ENCODE peak calls at places on chromosomes 7 and 10, in ten cellular contexts. B is endothelial cell of umbilical vein, G is NB4, W is heart left ventricle, Y is adrenal gland, E is Peyer's patch, C is uterus, U is lower leg skin, P is esophagus squamous epithelium, N is IMR-90. Q is an unnamed sample.

GRCh38 chr10:131888186-131888604 is 12.6 kb upstream of the PPP2R2D start:
- DNase-seq in G (peak; percentile 24), E (no peak), U (no peak), C (no peak), N (no peak), W (no peak), Y (no peak), P (no peak), B (no peak), Q (no peak)

GRCh38 chr10:132535065-132535651 is 2.4 kb upstream of the INPP5A start:
- DNase-seq in B (no peak), W (no peak), C (peak; percentile 18), P (no peak), U (no peak), E (peak; percentile 48), N (no peak), G (no peak), Y (peak; percentile 19), Q (no peak)

GRCh38 chr7:127114739-127115265 is 137.9 kb downstream of the GRM8 start:
- DNase-seq in P (no peak), C (no peak), W (no peak), B (no peak), N (no peak), G (peak; percentile 57), U (no peak), E (no peak), Y (no peak), Q (no peak)

GRCh38 chr7:77651544-77652162 is 44.6 kb upstream of the RSBN1L start:
- DNase-seq in Y (no peak), N (peak; percentile 47), C (peak; percentile 25), W (no peak), U (no peak), B (peak; percentile 54), P (no peak), G (peak; percentile 72), E (peak; percentile 59), Q (no peak)

GRCh38 chr7:17298840-17299476 is 506 bp downstream of the AHR start:
- DNase-seq in P (no peak), W (peak; percentile 48), B (no peak), C (peak; percentile 23), U (peak; percentile 51), G (peak; percentile 68), Y (peak; percentile 60), N (peak; percentile 12), E (peak; percentile 77), Q (no peak)

GRCh38 chr10:14487511-14487909 is 156.8 kb upstream of the FRMD4A start:
- DNase-seq in Y (no peak), G (no peak), E (no peak), P (no peak), C (no peak), U (no peak), W (no peak), N (peak; percentile 84), B (peak; percentile 20), Q (no peak)

GRCh38 chr10:77311186-77311585 is 326.4 kb downstream of the KCNMA1 start:
- DNase-seq in Y (no peak), W (no peak), E (no peak), N (no peak), B (no peak), G (peak; percentile 6), P (no peak), C (no peak), U (no peak), Q (no peak)

GRCh38 chr7:105759670-105760548 is 116.5 kb downstream of the ATXN7L1 start:
- DNase-seq in W (peak; percentile 41), B (peak; percentile 64), G (peak; percentile 38), C (peak; percentile 69), P (no peak), N (peak; percentile 71), U (peak; percentile 26), Y (peak; percentile 55), E (peak; percentile 78), Q (no peak)

GRCh38 chr10:45008524-45009161 is 7.9 kb downstream of the ZNF22 start:
- DNase-seq in W (no peak), E (no peak), G (peak; percentile 93), C (peak; percentile 58), B (peak; percentile 94), U (no peak), P (no peak), Y (peak; percentile 47), N (peak; percentile 89), Q (peak; percentile 31)

GRCh38 chr10:30736685-30737232 is 107.2 kb upstream of the LYZL2 start:
- DNase-seq in B (peak; percentile 85), E (peak; percentile 54), Y (no peak), C (peak; percentile 74), N (peak; percentile 100), P (no peak), U (peak; percentile 67), W (no peak), G (peak; percentile 86), Q (peak; percentile 82)

GRCh38 chr7:156479596-156479995 is 161.0 kb upstream of the RNF32 start:
- DNase-seq in B (no peak), U (no peak), C (no peak), E (no peak), P (no peak), W (no peak), Y (no peak), N (no peak), G (peak; percentile 77), Q (no peak)

GRCh38 chr7:151992375-151992774 is 33.1 kb upstream of the GALNT11 start:
- DNase-seq in N (no peak), U (peak; percentile 51), Y (peak; percentile 55), P (no peak), W (peak; percentile 36), B (peak; percentile 4), C (peak; percentile 18), E (peak; percentile 64), G (peak; percentile 77), Q (peak; percentile 27)

GRCh38 chr10:3251172-3251571 is 78.6 kb upstream of the PITRM1 start:
- DNase-seq in Y (no peak), P (no peak), N (no peak), U (no peak), C (no peak), E (peak; percentile 22), W (no peak), B (no peak), G (peak; percentile 25), Q (no peak)

GRCh38 chr10:28796606-28797512 is 119.5 kb downstream of the BAMBI start:
- DNase-seq in B (no peak), Y (peak; percentile 84), E (peak; percentile 58), W (peak; percentile 79), P (no peak), G (no peak), C (peak; percentile 76), U (no peak), N (peak; percentile 83), Q (no peak)

DNA sequence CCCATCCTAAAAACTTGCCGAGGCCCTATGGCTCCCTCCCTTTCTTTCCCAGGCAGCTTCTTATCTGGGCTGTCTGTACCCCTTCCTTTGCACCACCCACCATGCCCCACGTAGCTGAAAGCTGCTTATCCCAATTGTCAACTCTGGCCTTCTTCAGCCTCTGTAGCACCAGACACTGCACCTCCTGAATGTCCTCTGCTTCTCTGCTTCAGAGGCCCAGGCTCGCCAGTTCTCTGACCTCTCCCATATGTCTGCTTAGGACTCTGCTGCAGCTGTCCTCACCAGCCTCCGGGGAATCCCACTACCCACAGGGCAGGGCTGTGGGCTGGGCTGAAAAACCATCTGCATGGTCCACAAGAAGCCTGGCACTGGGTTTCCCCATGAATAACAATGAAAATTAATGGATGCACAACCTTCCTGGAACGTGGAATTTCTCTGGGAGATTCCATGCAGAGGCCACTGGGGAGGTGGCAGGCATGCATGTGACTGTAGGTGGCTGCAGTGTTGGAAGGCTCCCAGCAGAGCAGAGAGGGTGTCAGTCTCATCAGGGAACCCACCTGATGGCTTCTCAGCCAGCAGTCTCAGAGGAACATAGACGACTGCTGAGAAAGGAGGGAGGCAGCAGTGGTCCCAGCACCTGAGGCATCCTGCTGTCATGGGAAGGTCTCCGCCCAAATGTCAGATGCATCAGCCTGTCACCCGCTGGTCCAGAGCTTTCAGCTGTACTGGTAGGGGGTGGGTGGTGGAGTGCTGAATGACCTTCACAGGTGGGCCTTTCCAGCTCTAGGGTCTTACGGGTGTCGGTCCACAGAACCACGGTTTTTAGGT is 16.8 kb upstream of the SH2D4B start:
- DNase-seq in B (no peak), Y (no peak), G (no peak), E (no peak), W (no peak), P (no peak), C (no peak), U (no peak), N (no peak), Q (no peak)
- TF ChIP-seq POLR2A in B (peak; percentile 19), Y (no peak), G (no peak), E (no peak), W (no peak), P (no peak), C (no peak), U (no peak), N (no peak), Q (no peak)

GRCh38 chr7:100016209-100016901 is 959 bp downstream of the ZKSCAN1 start:
- DNase-seq in G (peak; percentile 17), Y (no peak), U (no peak), P (no peak), E (peak; percentile 44), W (no peak), N (no peak), C (no peak), B (peak; percentile 63), Q (no peak)
- TF ChIP-seq POLR2A in G (no peak), Y (peak; percentile 59), U (no peak), P (no peak), E (no peak), W (no peak), N (peak; percentile 75), C (no peak), B (no peak), Q (no peak)

DNA sequence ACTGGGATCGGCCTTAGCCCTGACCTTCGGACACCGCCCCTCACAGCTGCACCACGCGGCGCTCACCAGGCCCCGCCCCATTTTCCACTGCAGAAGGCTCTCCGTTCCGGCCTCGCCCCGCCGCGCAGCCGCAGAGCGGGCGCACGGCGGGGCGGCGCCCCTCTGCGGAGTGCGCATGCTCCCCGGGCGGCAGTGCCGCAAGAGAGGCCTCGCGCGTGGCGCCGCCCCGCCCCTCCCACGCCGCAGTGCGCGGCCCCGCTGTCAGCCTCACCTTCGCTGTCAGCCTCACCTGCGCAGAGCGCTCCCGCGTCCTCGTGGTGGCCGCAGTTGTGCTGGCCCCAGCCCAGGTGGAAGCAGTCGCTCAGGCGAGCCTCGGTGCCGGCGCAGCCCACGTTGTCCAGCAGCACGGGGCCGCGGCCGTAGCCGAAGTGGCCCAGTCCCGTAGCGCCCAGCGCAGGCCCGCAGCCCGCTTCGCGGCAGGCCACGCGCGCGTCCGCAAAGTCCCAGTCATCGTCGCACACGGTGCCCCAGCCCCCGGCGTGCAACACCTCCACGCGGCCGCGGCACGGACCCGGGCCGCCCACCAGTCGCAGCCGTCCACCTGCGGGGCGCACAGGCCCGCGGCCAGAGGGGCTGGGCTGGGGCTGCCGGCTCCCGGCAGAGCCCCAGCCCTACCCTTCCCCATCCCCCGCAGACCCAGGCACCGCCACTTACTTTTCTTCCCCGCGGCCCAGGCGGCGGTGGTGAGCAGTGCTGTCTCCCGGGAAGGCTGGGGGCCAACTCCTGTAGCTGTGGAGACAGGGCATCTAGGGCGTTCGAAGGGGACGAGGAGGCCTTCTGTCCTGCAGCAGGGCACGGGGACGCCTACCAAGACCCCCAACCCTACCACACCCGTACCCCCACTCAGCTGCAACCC is 16.1 kb downstream of the SSC4D start:
- DNase-seq in N (peak; percentile 71), U (peak; percentile 92), Y (peak; percentile 95), C (peak; percentile 94), P (peak; percentile 45), W (peak; percentile 96), B (peak; percentile 85), E (peak; percentile 97), G (peak; percentile 95), Q (peak; percentile 93)
- TF ChIP-seq POLR2A in N (no peak), U (peak; percentile 35), Y (peak; percentile 83), C (peak; percentile 89), P (peak; percentile 92), W (no peak), B (peak; percentile 70), E (peak; percentile 78), G (peak; percentile 96), Q (peak; percentile 83)

GRCh38 chr7:143901710-143902587 is at the start of gene TCAF1:
- DNase-seq in E (peak; percentile 98), C (peak; percentile 98), P (peak; percentile 76), W (peak; percentile 97), N (peak; percentile 93), U (peak; percentile 94), G (peak; percentile 96), B (peak; percentile 96), Y (peak; percentile 98), Q (peak; percentile 81)
- TF ChIP-seq POLR2A in E (peak; percentile 75), C (peak; percentile 77), P (peak; percentile 76), W (no peak), N (peak; percentile 71), U (no peak), G (peak; percentile 41), B (peak; percentile 91), Y (peak; percentile 91), Q (peak; percentile 83)